ENCODE peak calls at places on chromosomes 4 and X, in seven cellular contexts. Q is iPS DF 6.9, V is OCI-LY7, T is stomach, P is breast epithelium, B is uterus, C is lung. O is an unnamed sample.

GRCh38 chrX:119871245-119871598 is 311 bp downstream of the RNF113A start:
- DNase-seq in C (no peak), V (no peak), B (no peak), P (no peak), T (no peak), Q (no peak), O (no peak)

GRCh38 chr4:30553721-30554120 is 166.4 kb upstream of the PCDH7 start:
- DNase-seq in C (no peak), B (no peak), V (no peak), P (no peak), Q (no peak), T (no peak), O (no peak)

GRCh38 chr4:42483426-42484379 is 86.4 kb downstream of the SHISA3 start:
- DNase-seq in C (no peak), B (no peak), V (no peak), P (no peak), T (no peak), Q (no peak), O (no peak)

GRCh38 chr4:24932831-24933230 is 20.0 kb upstream of the CCDC149 start:
- DNase-seq in T (no peak), B (no peak), P (no peak), V (no peak), C (no peak), Q (no peak), O (no peak)

GRCh38 chr4:165204462-165204830 is 2.9 kb upstream of the KLHL2 start:
- DNase-seq in V (no peak), T (no peak), B (no peak), C (no peak), P (no peak), Q (no peak), O (no peak)

GRCh38 chr4:85058551-85058950 is 92.1 kb upstream of the WDFY3 start:
- DNase-seq in B (no peak), C (no peak), P (no peak), Q (no peak), T (no peak), V (no peak), O (no peak)

GRCh38 chr4:17024430-17024829 is 126.0 kb upstream of the LDB2 start:
- DNase-seq in V (no peak), B (no peak), T (no peak), C (no peak), Q (no peak), P (no peak), O (no peak)

GRCh38 chr4:136741468-136741867 is 790.8 kb downstream of the PCDH18 start:
- DNase-seq in P (no peak), C (no peak), Q (no peak), B (no peak), V (no peak), T (no peak), O (no peak)

GRCh38 chr4:174631901-174632758 is 109.8 kb upstream of the HPGD start:
- DNase-seq in B (no peak), V (peak; percentile 49), P (no peak), T (no peak), Q (peak; percentile 7), C (no peak), O (no peak)

GRCh38 chrX:43703211-43703791 is 47.2 kb downstream of the MAOA start:
- DNase-seq in Q (no peak), T (no peak), C (no peak), V (no peak), B (no peak), P (no peak), O (no peak)

GRCh38 chr4:123017636-123018390 is 95.4 kb upstream of the NUDT6 start:
- DNase-seq in C (no peak), V (no peak), B (no peak), P (no peak), Q (no peak), T (no peak), O (no peak)

GRCh38 chr4:76960014-76960413 is 10.5 kb downstream of the SEPTIN11 start:
- DNase-seq in T (no peak), P (no peak), V (no peak), Q (no peak), C (no peak), B (no peak), O (no peak)

GRCh38 chr4:152997771-152998487 is 61.8 kb downstream of the FHDC1 start:
- DNase-seq in C (peak; percentile 50), P (peak; percentile 91), T (no peak), Q (no peak), V (no peak), B (no peak), O (no peak)

GRCh38 chrX:129585691-129586090 is 45.6 kb downstream of the OCRL start:
- DNase-seq in P (no peak), T (no peak), C (no peak), Q (no peak), V (no peak), B (no peak), O (no peak)
- H3K36me3 ChIP-seq in P (peaks cover 4% of the 10 kb centered on the region), T (peaks cover 3% of the 10 kb centered on the region), C (peaks cover 15% of the 10 kb centered on the region), Q (peaks cover 5% of the 10 kb centered on the region), V (no peaks in the 10 kb centered on the region), B (no peaks in the 10 kb centered on the region), O (no peaks in the 10 kb centered on the region)

GRCh38 chr4:110088670-110089069 is 109.7 kb downstream of the ELOVL6 start:
- DNase-seq in B (no peak), P (no peak), T (no peak), Q (no peak), V (peak; percentile 25), C (no peak), O (no peak)

GRCh38 chr4:110092646-110093045 is 105.8 kb downstream of the ELOVL6 start:
- DNase-seq in B (no peak), C (no peak), P (no peak), V (no peak), Q (no peak), T (no peak), O (no peak)

GRCh38 chr4:110096406-110096805 is 102.0 kb downstream of the ELOVL6 start:
- DNase-seq in P (no peak), Q (no peak), V (no peak), B (no peak), T (no peak), C (no peak), O (no peak)

GRCh38 chr4:110087116-110087708 is 111.2 kb downstream of the ELOVL6 start:
- DNase-seq in B (no peak), P (no peak), V (no peak), C (no peak), Q (no peak), T (no peak), O (no peak)

GRCh38 chr4:110091426-110091825 is 107.0 kb downstream of the ELOVL6 start:
- DNase-seq in T (no peak), Q (no peak), C (no peak), V (no peak), B (no peak), P (no peak), O (no peak)
- H3K4me1 ChIP-seq in T (no peaks in the 10 kb centered on the region), Q (peaks cover 2% of the 10 kb centered on the region), C (no peaks in the 10 kb centered on the region), V (peaks cover 15% of the 10 kb centered on the region), B (no peaks in the 10 kb centered on the region), P (no peaks in the 10 kb centered on the region), O (no peaks in the 10 kb centered on the region)

GRCh38 chr4:3871181-3871852 is 105.1 kb downstream of the ADRA2C start:
- DNase-seq in C (no peak), P (no peak), Q (no peak), T (no peak), B (no peak), V (no peak), O (peak; percentile 50)
- H3K27ac ChIP-seq in C (no peak overlapping the region), P (no peak overlapping the region), Q (no peak overlapping the region), T (no peak overlapping the region), B (no peak overlapping the region), V (no peak overlapping the region), O (no peak overlapping the region)

DNA sequence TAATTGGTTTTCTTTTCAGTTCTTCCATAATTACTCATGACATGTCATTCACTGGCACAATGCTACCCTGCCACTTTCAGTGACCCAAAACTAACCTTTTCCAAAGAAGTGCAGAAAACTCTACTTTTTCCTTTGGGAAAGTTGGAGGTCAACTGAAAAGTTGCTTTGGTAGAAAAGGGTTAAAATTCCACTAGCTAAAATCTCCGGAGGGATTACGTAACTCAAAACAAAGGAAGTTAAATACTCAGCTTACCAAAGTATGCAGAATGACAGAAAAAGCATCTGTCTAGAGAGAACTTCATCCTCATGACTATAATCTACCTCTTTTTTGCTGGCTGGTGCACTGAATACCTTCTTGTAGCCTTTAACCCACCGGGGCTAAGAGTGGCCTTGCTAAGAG is 1099.6 kb upstream of the INTU start:
- DNase-seq in P (no peak), B (no peak), C (no peak), T (no peak), V (no peak), Q (no peak), O (no peak)
- H3K36me3 ChIP-seq in P (no peaks in the 10 kb centered on the region), B (no peaks in the 10 kb centered on the region), C (no peaks in the 10 kb centered on the region), T (no peaks in the 10 kb centered on the region), V (no peaks in the 10 kb centered on the region), Q (no peaks in the 10 kb centered on the region), O (no peaks in the 10 kb centered on the region)

DNA sequence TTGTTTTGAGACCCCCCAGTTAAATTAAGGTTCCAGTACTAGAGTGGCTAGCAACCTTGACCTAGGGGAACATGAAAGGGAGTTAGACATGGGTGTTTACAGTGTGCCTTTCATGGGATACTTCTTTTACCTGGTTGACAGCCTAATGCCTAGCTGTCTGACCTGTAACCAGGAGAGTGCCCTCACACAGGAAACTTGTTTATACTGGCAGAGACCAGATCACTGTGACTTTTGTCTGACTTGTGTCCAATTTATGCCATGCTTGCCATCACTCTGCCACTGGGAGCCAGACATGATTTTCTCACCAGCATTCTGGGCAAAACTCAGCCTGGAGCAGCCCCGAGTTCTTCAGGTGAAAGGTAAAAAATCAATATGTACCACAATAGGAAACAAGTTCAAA is 305.9 kb downstream of the CHIC1 start:
- DNase-seq in P (no peak), B (no peak), T (no peak), Q (no peak), C (no peak), V (no peak), O (no peak)
- H3K4me1 ChIP-seq in P (no peaks in the 10 kb centered on the region), B (no peaks in the 10 kb centered on the region), T (no peaks in the 10 kb centered on the region), Q (no peaks in the 10 kb centered on the region), C (no peaks in the 10 kb centered on the region), V (no peaks in the 10 kb centered on the region), O (no peaks in the 10 kb centered on the region)

GRCh38 chr4:13920901-13921300 is 293.4 kb upstream of the BOD1L1 start:
- DNase-seq in P (peak; percentile 19), V (no peak), B (peak; percentile 28), T (no peak), Q (peak; percentile 25), C (no peak), O (no peak)
- H3K27ac ChIP-seq in P (peak overlapping the region; percentile 55), V (no peak overlapping the region), B (no peak overlapping the region), T (no peak overlapping the region), Q (no peak overlapping the region), C (no peak overlapping the region), O (no peak overlapping the region)